ENCODE peak calls at places on chromosomes 5 and 9, in five cellular contexts. S is transverse colon, V is sigmoid colon, O is GM12891, A is Panc1. K is an unnamed sample.

GRCh38 chr5:125262782-125263181 is 516.3 kb upstream of the ZNF608 start:
- DNase-seq in S (no peak), V (no peak), O (no peak), A (no peak), K (no peak)

GRCh38 chr9:79583957-79584654 is 12.3 kb downstream of the TLE4 start:
- DNase-seq in S (peak), V (peak), O (no peak), A (no peak), K (no peak)

GRCh38 chr5:141326088-141326854 is 4.0 kb upstream of the PCDHGA1 start:
- DNase-seq in S (peak), V (peak), O (no peak), A (no peak), K (no peak)

GRCh38 chr9:124489222-124489621 is 18.0 kb downstream of the NR5A1 start:
- DNase-seq in S (no peak), V (no peak), O (no peak), A (no peak), K (no peak)

GRCh38 chr5:79689541-79690466 is at the start of gene CMYA5:
- DNase-seq in S (peak), V (peak), O (no peak), A (no peak), K (no peak)

GRCh38 chr9:6234014-6234413 is 18.4 kb downstream of the IL33 start:
- DNase-seq in S (no peak), V (no peak), O (no peak), A (no peak), K (no peak)

GRCh38 chr5:65483474-65484346 is 2.0 kb upstream of the ADAMTS6 start:
- DNase-seq in S (no peak), V (no peak), O (no peak), A (peak), K (no peak)

GRCh38 chr5:88892669-88893068 is 9.7 kb upstream of the MEF2C start:
- DNase-seq in S (no peak), V (no peak), O (no peak), A (no peak), K (no peak)

GRCh38 chr9:120842685-120843485 is at the start of gene PSMD5:
- DNase-seq in S (peak), V (peak), O (peak), A (peak), K (no peak)
- TF ChIP-seq POLR2AphosphoS5 in S (peak), V (peak), O (peak), A (peak), K (peak)

GRCh38 chr5:657570-657969 is 35.6 kb downstream of the TPPP start:
- DNase-seq in S (no peak), V (peak), O (no peak), A (peak), K (no peak)
- TF ChIP-seq POLR2AphosphoS5 in S (no peak), V (no peak), O (no peak), A (no peak), K (no peak)

GRCh38 chr9:133127340-133127981 is 6.4 kb upstream of the RALGDS start:
- DNase-seq in S (peak), V (peak), O (no peak), A (no peak), K (no peak)
- TF ChIP-seq POLR2AphosphoS5 in S (no peak), V (no peak), O (no peak), A (no peak), K (peak)

GRCh38 chr5:28500511-28500910 is 1462.1 kb upstream of the CDH9 start:
- DNase-seq in S (no peak), V (no peak), O (no peak), A (no peak), K (no peak)

GRCh38 chr5:28499764-28500290 is 1461.4 kb upstream of the CDH9 start:
- DNase-seq in S (no peak), V (no peak), O (no peak), A (no peak), K (no peak)

DNA sequence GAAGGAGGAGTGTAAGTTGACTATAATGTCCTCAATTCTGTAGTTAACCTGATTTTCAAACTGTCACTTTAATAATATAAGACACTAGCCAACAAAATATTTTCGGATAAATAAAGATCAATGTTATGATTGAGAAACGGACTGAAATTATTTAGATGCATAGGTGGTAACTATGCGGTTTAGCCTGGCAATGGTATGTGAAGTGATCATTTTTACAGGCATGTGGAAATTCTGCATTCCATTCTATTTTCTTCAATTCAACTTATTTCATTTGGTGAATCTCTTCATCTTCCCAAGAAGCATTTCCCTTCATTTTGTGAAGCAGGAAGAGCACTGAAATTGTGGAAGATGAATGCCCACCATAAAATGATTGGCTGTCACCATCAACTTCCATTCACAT is 1457.5 kb upstream of the CDH9 start:
- DNase-seq in S (no peak), V (no peak), O (no peak), A (no peak), K (no peak)
- TF ChIP-seq POLR2AphosphoS5 in S (no peak), V (no peak), O (no peak), A (no peak), K (no peak)

GRCh38 chr5:94113087-94113486 is 371.7 kb upstream of the POU5F2 start:
- DNase-seq in S (no peak), V (no peak), O (no peak), A (no peak), K (no peak)

DNA sequence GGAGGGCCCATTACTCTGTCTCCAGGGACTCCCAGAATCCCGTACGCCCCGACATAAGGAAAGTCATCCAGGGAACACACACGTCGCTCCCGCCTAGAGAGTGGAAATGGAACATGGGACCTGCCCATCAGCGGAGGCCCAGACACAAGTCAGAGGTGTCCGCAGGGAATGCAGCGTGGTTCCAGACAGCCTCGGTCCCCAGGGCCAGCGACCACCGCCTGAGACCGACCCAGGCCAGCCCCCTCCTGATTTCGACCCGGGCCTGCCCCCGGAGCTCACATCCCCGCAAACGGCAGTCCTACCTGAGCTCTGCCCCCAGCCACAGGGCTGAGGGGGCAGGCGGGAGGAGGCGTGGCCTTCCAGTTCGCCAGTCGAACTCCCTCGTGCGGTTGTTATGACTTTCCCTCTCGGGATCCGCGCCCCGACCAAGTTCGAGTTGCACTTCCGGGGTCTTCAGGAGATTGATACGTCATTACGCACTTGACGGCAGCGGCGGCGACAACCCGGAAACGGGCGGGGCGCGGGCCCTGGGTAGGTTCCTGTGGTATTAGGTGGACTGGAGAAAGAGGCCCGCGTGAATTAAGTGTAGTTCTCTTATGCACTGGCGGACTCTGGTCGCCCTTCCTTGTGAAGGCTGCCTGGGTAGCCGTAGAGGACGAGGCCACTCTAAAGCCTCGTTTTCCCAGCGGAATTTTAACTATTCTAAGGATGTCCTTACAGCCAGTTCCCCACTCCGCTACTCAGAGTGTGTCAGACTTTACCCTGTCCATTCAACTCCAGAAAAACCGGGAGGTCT is 370.0 kb upstream of the POU5F2 start:
- DNase-seq in S (peak), V (peak), O (peak), A (peak), K (peak)
- TF ChIP-seq POLR2AphosphoS5 in S (peak), V (peak), O (peak), A (peak), K (peak)

GRCh38 chr5:91110709-91111108 is 272.4 kb downstream of the ARRDC3 start:
- DNase-seq in S (no peak), V (peak), O (no peak), A (no peak), K (no peak)
- TF ChIP-seq POLR2AphosphoS5 in S (no peak), V (peak), O (no peak), A (no peak), K (peak)

DNA sequence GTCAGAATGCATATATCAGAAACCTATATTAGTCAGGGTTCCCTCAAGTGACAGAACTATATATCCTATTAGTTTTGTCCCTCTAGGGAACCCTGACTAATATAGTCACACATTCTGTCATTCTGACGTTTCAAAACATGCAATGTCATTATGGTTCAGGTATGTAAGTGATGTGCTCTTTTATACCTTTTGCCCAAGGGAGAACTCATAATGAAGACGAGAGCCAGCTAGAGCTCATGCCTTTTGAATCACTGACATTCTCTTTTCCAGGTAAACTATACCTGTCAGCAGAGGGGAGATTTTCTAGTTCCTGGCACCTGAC is 576.7 kb downstream of the LRRC70 start:
- DNase-seq in S (no peak), V (no peak), O (no peak), A (no peak), K (no peak)
- TF ChIP-seq POLR2AphosphoS5 in S (no peak), V (no peak), O (no peak), A (no peak), K (no peak)

GRCh38 chr9:129143461-129143927 is 32.3 kb downstream of the PTPA start:
- DNase-seq in S (peak), V (peak), O (no peak), A (no peak), K (no peak)

GRCh38 chr9:129141066-129142041 is 30.1 kb downstream of the PTPA start:
- DNase-seq in S (peak), V (peak), O (no peak), A (no peak), K (peak)

GRCh38 chr9:129142115-129142514 is 30.9 kb downstream of the PTPA start:
- DNase-seq in S (no peak), V (no peak), O (no peak), A (no peak), K (no peak)

GRCh38 chr9:129143031-129143441 is 31.8 kb downstream of the PTPA start:
- DNase-seq in S (peak), V (peak), O (peak), A (peak), K (no peak)

DNA sequence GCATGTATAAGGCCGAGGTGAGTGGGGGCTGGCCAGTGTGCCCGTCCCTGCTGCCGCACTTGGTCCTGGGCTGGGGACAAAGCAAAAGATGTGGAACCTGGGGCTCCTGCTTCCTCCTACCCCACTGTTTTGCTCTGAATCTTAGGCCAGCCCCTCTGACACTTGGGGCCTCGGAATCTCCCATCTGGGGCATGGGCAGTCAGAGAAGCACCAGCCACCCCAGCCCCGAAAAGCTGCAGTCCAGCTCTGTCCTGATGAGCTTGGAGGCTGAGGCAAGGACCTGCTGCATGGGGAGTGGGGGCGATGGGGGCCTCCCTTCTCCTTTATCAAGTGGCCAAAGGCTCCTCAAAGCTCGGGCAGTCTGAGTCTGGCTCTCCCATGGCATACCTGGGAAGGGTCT is 31.3 kb downstream of the PTPA start:
- DNase-seq in S (no peak), V (no peak), O (no peak), A (no peak), K (no peak)
- TF ChIP-seq POLR2AphosphoS5 in S (no peak), V (no peak), O (no peak), A (no peak), K (no peak)

GRCh38 chr9:127568618-127568970 is 43.5 kb upstream of the STXBP1 start:
- DNase-seq in S (no peak), V (no peak), O (no peak), A (no peak), K (no peak)

GRCh38 chr9:127570533-127571111 is 41.5 kb upstream of the STXBP1 start:
- DNase-seq in S (no peak), V (no peak), O (no peak), A (no peak), K (no peak)

GRCh38 chr9:127568971-127569818 is 42.9 kb upstream of the STXBP1 start:
- DNase-seq in S (peak), V (peak), O (peak), A (no peak), K (no peak)

GRCh38 chr9:127567898-127568617 is 44.0 kb upstream of the STXBP1 start:
- DNase-seq in S (peak), V (no peak), O (no peak), A (no peak), K (no peak)

DNA sequence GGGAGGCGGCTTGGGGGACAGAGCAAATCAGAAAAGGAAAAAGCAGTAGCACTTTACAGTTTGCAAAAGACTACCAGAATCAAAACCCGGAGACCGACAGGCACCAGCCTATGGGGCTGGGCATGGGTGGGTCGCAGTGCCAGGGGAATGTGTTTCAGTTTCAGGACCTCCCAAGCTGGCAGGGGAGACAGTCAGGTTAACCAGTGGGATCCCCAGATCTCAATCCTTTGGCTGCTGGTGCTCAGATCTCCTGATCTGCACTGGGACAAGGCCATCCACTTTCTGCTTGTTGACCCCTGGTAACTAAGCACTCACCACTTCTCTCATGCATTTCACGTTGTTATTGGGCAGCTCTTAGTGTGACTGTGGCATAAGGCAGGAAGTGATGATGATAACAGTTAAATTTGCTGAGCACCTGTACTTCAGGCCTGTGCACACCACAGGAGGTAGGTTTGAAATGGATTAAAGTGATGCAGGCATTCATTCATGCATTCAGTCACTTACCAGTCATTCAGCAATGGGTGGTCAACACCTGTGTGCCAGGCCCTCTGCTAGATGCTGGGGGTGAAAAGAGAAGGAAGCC is 42.2 kb upstream of the STXBP1 start:
- DNase-seq in S (no peak), V (no peak), O (no peak), A (no peak), K (peak)
- TF ChIP-seq POLR2AphosphoS5 in S (no peak), V (no peak), O (no peak), A (no peak), K (peak)

GRCh38 chr9:137456061-137456863 is 2.9 kb downstream of the NSMF start:
- DNase-seq in S (no peak), V (no peak), O (no peak), A (no peak), K (no peak)
- TF ChIP-seq POLR2AphosphoS5 in S (no peak), V (no peak), O (no peak), A (no peak), K (no peak)